ENCODE peak calls at places on chromosomes 7 and 10, in six cellular contexts. J is NT2/D1; T is smooth muscle cell of the brain vasculature; C is activated CD4-positive, alpha-beta T cell treated with anti-CD3 and anti-CD28 coated beads, Interleukin-2, amount 10 ng/mL, durations not matched to agents 7 days and 5 days; G is left ventricle myocardium inferior; Y is astrocyte. P is an unnamed sample.

GRCh38 chr10:117311261-117311660 is 64.0 kb downstream of the PDZD8 start:
- DNase-seq in J (no peak), C (no peak), Y (peak), G (no peak), T (no peak), P (no peak)

GRCh38 chr10:72702868-72703581 is 11.1 kb downstream of the MCU start:
- DNase-seq in T (no peak), J (no peak), G (no peak), Y (peak), C (no peak), P (peak)

GRCh38 chr10:90674927-90675326 is 182.9 kb downstream of the HTR7 start:
- DNase-seq in J (no peak), C (no peak), G (no peak), T (peak), Y (peak), P (no peak)

GRCh38 chr7:2537981-2538851 is 17.1 kb downstream of the BRAT1 start:
- DNase-seq in C (no peak), Y (no peak), G (no peak), J (no peak), T (no peak), P (no peak)

GRCh38 chr10:131655101-131655849 is 245.5 kb upstream of the PPP2R2D start:
- DNase-seq in G (no peak), C (no peak), Y (no peak), T (no peak), J (no peak), P (no peak)

GRCh38 chr10:113042961-113043360 is 92.9 kb downstream of the TCF7L2 start:
- DNase-seq in J (no peak), C (no peak), T (no peak), G (no peak), Y (no peak), P (no peak)

GRCh38 chr10:94066411-94066810 is 72.7 kb downstream of the PLCE1 start:
- DNase-seq in G (no peak), J (no peak), T (no peak), Y (peak), C (no peak), P (peak)

GRCh38 chr7:70696139-70696782 is 435.7 kb upstream of the GALNT17 start:
- DNase-seq in J (no peak), C (no peak), G (no peak), Y (peak), T (no peak), P (no peak)

GRCh38 chr10:62224606-62225005 is 44.0 kb downstream of the RTKN2 start:
- DNase-seq in Y (peak), G (no peak), J (peak), T (no peak), C (no peak), P (no peak)